ENCODE peak calls at places on chromosome 19, in seven cellular contexts. Q, E, S, R, I, M and K are unnamed samples.

GRCh38 chr19:22832031-22832762 is at the start of gene ZNF723:
- DNase-seq in R (no peak), E (no peak), I (no peak), M (no peak), Q (no peak), S (no peak), K (no peak)

GRCh38 chr19:49019242-49019932 is 2.5 kb upstream of the LHB start:
- DNase-seq in M (peak), E (no peak), Q (peak), R (no peak), S (no peak), I (no peak), K (peak)

GRCh38 chr19:45498411-45499195 is at the start of gene PPM1N:
- DNase-seq in Q (peak), E (no peak), S (no peak), M (no peak), I (no peak), R (no peak), K (peak)

GRCh38 chr19:29965529-29965928 is 23.5 kb downstream of the URI1 start:
- DNase-seq in E (no peak), Q (no peak), I (peak), S (no peak), R (no peak), M (no peak), K (no peak)

GRCh38 chr19:8126008-8126407 is 23.4 kb downstream of the FBN3 start:
- DNase-seq in I (no peak), R (no peak), Q (no peak), E (no peak), S (no peak), M (no peak), K (no peak)

GRCh38 chr19:32828643-32829344 is 40.8 kb downstream of the SLC7A9 start:
- DNase-seq in M (no peak), I (no peak), Q (no peak), S (no peak), E (no peak), R (no peak), K (no peak)

GRCh38 chr19:48539503-48540096 is 12.4 kb upstream of the SULT2B1 start:
- DNase-seq in M (peak), E (no peak), R (no peak), I (peak), Q (no peak), S (peak), K (no peak)

GRCh38 chr19:9107375-9107774 is at the start of gene OR7G2:
- DNase-seq in Q (no peak), E (no peak), R (no peak), I (no peak), M (no peak), S (no peak), K (no peak)

GRCh38 chr19:46489445-46490272 is 6.0 kb downstream of the PNMA8B start:
- DNase-seq in M (peak), R (peak), Q (no peak), I (peak), S (peak), E (peak), K (no peak)

GRCh38 chr19:48619692-48620565 is 623 bp downstream of the SPHK2 start:
- DNase-seq in S (no peak), M (no peak), E (no peak), Q (no peak), I (no peak), R (no peak), K (no peak)

GRCh38 chr19:12784394-12784870 is 6.9 kb upstream of the JUNB start:
- DNase-seq in E (no peak), I (no peak), R (no peak), Q (no peak), S (no peak), M (no peak), K (no peak)

GRCh38 chr19:14361824-14362223 is 19.4 kb upstream of the ADGRE5 start:
- DNase-seq in S (peak), E (no peak), Q (peak), R (no peak), I (no peak), M (no peak), K (peak)

GRCh38 chr19:13099073-13099999 is 3.3 kb downstream of the LYL1 start:
- DNase-seq in S (peak), M (peak), E (peak), Q (peak), I (no peak), R (no peak), K (peak)

GRCh38 chr19:34308381-34309367 is 54.3 kb downstream of the GARRE1 start:
- DNase-seq in Q (no peak), I (no peak), R (no peak), S (peak), E (no peak), M (no peak), K (peak)

GRCh38 chr19:45391346-45391745 is 13.5 kb downstream of the PPP1R13L start:
- DNase-seq in I (no peak), E (no peak), S (no peak), M (no peak), Q (no peak), R (no peak), K (no peak)

GRCh38 chr19:21604941-21605548 is 99.6 kb downstream of the ZNF429 start:
- DNase-seq in Q (no peak), I (peak), S (no peak), M (no peak), R (no peak), E (no peak), K (no peak)

GRCh38 chr19:40609561-40610395 is 8.6 kb downstream of the LTBP4 start:
- DNase-seq in I (peak), Q (peak), S (no peak), R (peak), E (peak), M (peak), K (peak)

GRCh38 chr19:54189020-54189667 is at the start of gene MBOAT7:
- DNase-seq in S (no peak), R (no peak), E (no peak), M (no peak), I (no peak), Q (peak), K (no peak)

GRCh38 chr19:33890569-33890968 is 93.9 kb downstream of the KCTD15 start:
- DNase-seq in S (no peak), E (no peak), M (no peak), R (no peak), I (no peak), Q (no peak), K (no peak)

GRCh38 chr19:42076375-42076944 is 494 bp downstream of the ZNF574 start:
- DNase-seq in M (no peak), Q (no peak), E (peak), S (no peak), I (no peak), R (no peak), K (no peak)

GRCh38 chr19:858868-859843 is at the start of gene CFD:
- DNase-seq in E (peak), M (peak), S (no peak), R (peak), I (no peak), Q (no peak), K (no peak)

GRCh38 chr19:49145485-49146407 is 9.4 kb downstream of the HRC start:
- DNase-seq in E (peak), I (peak), R (no peak), M (peak), Q (peak), S (peak), K (peak)

GRCh38 chr19:15144046-15144646 is 36.9 kb downstream of the SYDE1 start:
- DNase-seq in E (no peak), Q (no peak), I (no peak), R (no peak), M (no peak), S (peak), K (no peak)

GRCh38 chr19:14337510-14337909 is 43.7 kb upstream of the ADGRE5 start:
- DNase-seq in R (no peak), E (no peak), S (peak), M (peak), I (no peak), Q (no peak), K (peak)

GRCh38 chr19:30651066-30651465 is 278.9 kb downstream of the ZNF536 start:
- DNase-seq in I (no peak), M (no peak), E (no peak), R (no peak), Q (no peak), S (no peak), K (no peak)

GRCh38 chr19:1250374-1251232 is 2.2 kb downstream of the MIDN start:
- DNase-seq in I (peak), S (peak), E (no peak), R (no peak), Q (no peak), M (no peak), K (peak)

GRCh38 chr19:4172861-4173473 is 9.4 kb downstream of the SIRT6 start:
- DNase-seq in S (peak), M (peak), E (no peak), R (no peak), I (peak), Q (peak), K (peak)

GRCh38 chr19:44850641-44851109 is 4.6 kb downstream of the NECTIN2 start:
- DNase-seq in S (no peak), R (no peak), Q (no peak), I (no peak), E (no peak), M (peak), K (no peak)

GRCh38 chr19:34375598-34375997 is 10.6 kb downstream of the GPI start:
- DNase-seq in Q (no peak), S (peak), I (no peak), R (no peak), M (no peak), E (no peak), K (no peak)

GRCh38 chr19:35211545-35212230 is 16.9 kb downstream of the FAM187B start:
- DNase-seq in Q (no peak), I (no peak), S (no peak), R (peak), M (peak), E (peak), K (peak)

GRCh38 chr19:22144394-22144793 is 52.4 kb downstream of the ZNF676 start:
- DNase-seq in S (peak), R (no peak), M (no peak), Q (no peak), I (peak), E (no peak), K (no peak)

GRCh38 chr19:27652796-27653195 is 1560.2 kb downstream of the UQCRFS1 start:
- DNase-seq in M (no peak), I (no peak), E (no peak), S (no peak), Q (no peak), R (no peak), K (no peak)

GRCh38 chr19:41584931-41585330 is 9.0 kb downstream of the CEACAM21 start:
- DNase-seq in E (no peak), I (no peak), R (no peak), M (no peak), S (no peak), Q (no peak), K (no peak)

GRCh38 chr19:14433454-14434156 is 499 bp downstream of the PKN1 start:
- DNase-seq in E (no peak), I (no peak), S (no peak), M (peak), R (no peak), Q (no peak), K (peak)

GRCh38 chr19:1177322-1178114 is 3.5 kb upstream of the SBNO2 start:
- DNase-seq in M (no peak), I (peak), R (no peak), Q (no peak), E (peak), S (peak), K (no peak)

GRCh38 chr19:10505583-10506229 is 2.5 kb upstream of the KEAP1 start:
- DNase-seq in I (peak), R (no peak), E (peak), M (peak), Q (peak), S (peak), K (peak)

GRCh38 chr19:41774515-41774980 is 19.2 kb downstream of the CEACAM6 start:
- DNase-seq in I (no peak), R (no peak), E (no peak), M (peak), S (no peak), Q (no peak), K (peak)

GRCh38 chr19:56748443-56748842 is 76.9 kb upstream of the ZNF835 start:
- DNase-seq in Q (no peak), I (no peak), S (peak), E (no peak), R (no peak), M (no peak), K (peak)
- TF ChIP-seq CTCF in Q (no peak), I (no peak), S (no peak), E (peak), R (no peak), M (peak), K (peak)

GRCh38 chr19:51688665-51689571 is 4.2 kb upstream of the SPACA6 start:
- DNase-seq in R (no peak), Q (peak), M (peak), I (peak), S (peak), E (peak), K (no peak)
- TF ChIP-seq CTCF in R (no peak), Q (no peak), M (no peak), I (no peak), S (no peak), E (peak), K (no peak)

DNA sequence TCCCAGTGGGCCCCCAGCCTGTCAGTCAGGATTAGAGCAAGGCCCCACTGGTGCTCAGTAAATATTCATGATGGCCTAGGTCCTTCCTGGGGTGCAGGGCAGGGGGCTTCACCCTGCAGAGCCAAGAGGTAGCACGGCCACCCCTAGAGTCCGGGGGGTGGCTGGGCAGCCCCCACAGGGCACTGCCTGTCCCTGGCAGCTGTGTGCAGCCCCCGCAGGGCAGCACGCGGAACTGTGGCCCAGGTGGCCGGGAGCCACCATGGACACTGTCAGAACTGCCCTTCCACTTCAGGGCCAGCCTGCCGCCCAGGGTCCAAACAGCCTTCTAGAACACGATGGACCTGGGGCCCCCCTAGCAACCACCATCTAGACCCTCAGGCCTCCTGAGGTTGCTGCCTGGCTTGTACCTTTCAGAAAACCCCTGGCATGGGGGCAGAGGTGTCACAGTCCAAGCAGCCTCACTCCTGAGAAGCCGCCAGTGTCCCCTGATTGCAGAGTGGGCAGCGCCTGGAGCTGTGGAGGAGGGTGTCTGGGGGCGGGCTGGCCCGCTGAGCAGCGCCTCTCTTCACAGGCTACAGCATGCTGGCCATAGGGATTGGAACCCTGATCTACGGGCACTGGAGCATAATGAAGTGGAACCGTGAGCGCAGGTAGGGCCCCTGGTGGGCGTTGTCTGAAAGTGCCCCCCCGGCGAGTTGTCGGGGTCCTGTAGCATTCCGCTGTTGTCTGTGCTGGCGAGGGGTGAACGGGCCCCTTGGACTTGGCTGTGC is 2.9 kb upstream of the YJEFN3 start:
- DNase-seq in S (no peak), I (no peak), R (no peak), E (no peak), Q (no peak), M (no peak), K (no peak)
- TF ChIP-seq CTCF in S (no peak), I (no peak), R (no peak), E (no peak), Q (no peak), M (no peak), K (no peak)

DNA sequence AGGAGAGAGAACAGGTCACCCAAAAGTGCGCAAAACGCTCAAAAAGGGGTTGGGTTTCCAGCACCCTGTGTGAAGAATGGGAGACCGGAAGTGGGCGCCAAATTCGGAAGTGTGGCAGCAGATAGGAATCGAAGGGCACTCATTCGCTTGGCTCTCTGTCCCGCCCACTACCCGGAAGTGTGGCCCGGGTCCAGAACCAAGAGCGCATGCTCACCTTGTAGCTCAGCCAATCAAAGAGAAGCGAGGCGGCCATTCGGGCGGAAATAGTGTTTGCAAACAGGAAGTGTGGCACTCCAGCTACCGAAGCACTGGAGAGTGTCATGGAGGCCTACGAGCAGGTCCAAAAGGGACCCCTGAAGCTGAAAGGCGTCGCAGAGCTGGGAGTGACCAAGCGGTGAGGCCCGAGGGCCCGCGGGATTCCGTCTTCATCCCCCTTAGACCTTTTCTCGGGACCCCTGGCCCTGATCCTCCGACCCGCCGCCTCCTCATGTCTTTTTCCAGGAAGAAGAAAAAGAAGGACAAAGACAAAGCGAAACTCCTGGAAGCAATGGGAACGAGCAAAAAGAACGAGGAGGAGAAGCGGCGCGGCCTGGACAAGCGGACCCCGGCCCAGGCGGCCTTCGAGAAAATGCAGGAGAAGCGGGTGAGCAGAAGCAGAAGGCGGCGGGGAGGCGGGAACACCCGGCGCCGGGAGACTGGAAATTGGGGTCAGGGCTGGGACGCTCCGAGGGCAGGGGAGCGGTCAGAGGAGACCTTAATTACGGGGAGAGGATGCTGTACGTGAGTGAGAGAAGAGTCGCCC is at the start of gene FAM32A:
- DNase-seq in M (peak), S (peak), Q (peak), E (peak), I (peak), R (peak), K (peak)
- TF ChIP-seq CTCF in M (peak), S (no peak), Q (no peak), E (peak), I (peak), R (peak), K (peak)

GRCh38 chr19:17555929-17556813 is 722 bp downstream of the COLGALT1 start:
- DNase-seq in E (peak), S (peak), Q (peak), R (no peak), I (peak), M (peak), K (peak)
- TF ChIP-seq CTCF in E (no peak), S (no peak), Q (peak), R (no peak), I (peak), M (no peak), K (no peak)

DNA sequence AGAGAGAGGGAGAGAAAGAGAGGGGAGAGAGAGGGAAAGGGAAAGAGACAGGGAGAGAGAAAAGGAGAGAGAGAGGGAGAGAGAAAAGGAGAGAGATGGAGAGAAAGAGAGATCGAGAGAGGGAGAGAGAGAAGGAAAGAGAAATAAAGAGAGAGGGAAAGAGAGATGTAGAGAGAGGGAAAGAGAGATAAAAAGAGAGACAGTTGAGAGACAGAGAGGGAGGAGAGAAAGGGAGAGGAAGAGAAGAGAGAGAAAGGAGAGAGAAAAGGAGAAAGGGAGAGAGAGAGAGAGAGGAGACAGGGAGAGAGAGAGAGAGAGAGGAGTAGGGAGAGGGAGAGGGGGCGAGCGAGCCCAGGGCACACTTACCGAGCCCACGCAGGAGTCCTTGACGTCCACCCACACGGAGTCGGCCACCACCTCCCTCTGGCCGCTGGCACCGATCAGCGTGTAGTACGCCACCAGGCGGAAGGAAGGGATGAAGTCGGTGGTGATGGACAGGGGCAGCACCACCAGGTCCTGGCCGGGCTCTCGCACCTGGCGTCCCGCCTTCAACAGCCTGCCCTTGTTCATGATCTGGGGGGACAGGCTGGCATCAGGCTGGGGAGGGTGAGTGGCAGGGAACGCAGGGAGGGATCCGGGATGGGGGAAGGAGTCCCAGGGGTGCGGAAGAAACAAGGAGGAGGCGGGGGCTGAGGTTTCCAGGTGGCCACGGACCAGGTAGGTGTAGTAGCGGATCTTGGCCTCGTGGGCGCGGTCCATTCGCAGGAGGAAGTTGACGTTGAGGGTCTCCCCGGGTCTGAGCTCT is 10.0 kb downstream of the C3 start:
- DNase-seq in Q (no peak), M (no peak), S (no peak), R (no peak), I (no peak), E (no peak), K (peak)
- TF ChIP-seq CTCF in Q (peak), M (no peak), S (no peak), R (no peak), I (no peak), E (no peak), K (no peak)

GRCh38 chr19:38542040-38542439 is 75.7 kb downstream of the MAP4K1 start:
- DNase-seq in E (no peak), M (no peak), R (no peak), Q (no peak), S (no peak), I (no peak), K (no peak)

GRCh38 chr19:38545596-38545995 is 72.2 kb downstream of the MAP4K1 start:
- DNase-seq in I (no peak), Q (no peak), S (peak), E (no peak), R (no peak), M (no peak), K (no peak)

GRCh38 chr19:38544569-38545315 is 73.0 kb downstream of the MAP4K1 start:
- DNase-seq in M (no peak), S (peak), I (no peak), Q (no peak), E (no peak), R (no peak), K (no peak)

GRCh38 chr19:38543286-38543806 is 74.4 kb downstream of the MAP4K1 start:
- DNase-seq in S (no peak), I (no peak), M (no peak), R (no peak), Q (no peak), E (peak), K (no peak)

GRCh38 chr19:38543807-38544568 is 73.8 kb downstream of the MAP4K1 start:
- DNase-seq in R (peak), S (peak), Q (peak), I (peak), E (peak), M (peak), K (peak)
- TF ChIP-seq CTCF in R (peak), S (peak), Q (peak), I (peak), E (peak), M (peak), K (peak)

GRCh38 chr19:2661615-2662014 is 40.9 kb downstream of the GNG7 start:
- DNase-seq in M (no peak), I (no peak), S (no peak), E (no peak), Q (no peak), R (no peak), K (peak)
- TF ChIP-seq CTCF in M (no peak), I (no peak), S (no peak), E (no peak), Q (no peak), R (no peak), K (no peak)